ENCODE peak calls at places on chromosomes 7 and 10, in seven cellular contexts. W, I, H, J, E, O and B are unnamed samples.

GRCh38 chr10:6678211-6678803 is 98.2 kb upstream of the PRKCQ start:
- DNase-seq in W (no peak), I (peak), H (peak), J (peak), E (peak), O (peak), B (no peak)

GRCh38 chr7:44277851-44278250 is 47.5 kb downstream of the CAMK2B start:
- DNase-seq in W (no peak), I (peak), H (no peak), J (no peak), E (no peak), O (no peak), B (no peak)

GRCh38 chr10:14617850-14618249 is 156.8 kb downstream of the FAM107B start:
- DNase-seq in W (no peak), I (peak), H (no peak), J (no peak), E (peak), O (no peak), B (no peak)

GRCh38 chr7:99997545-99998137 is 17.8 kb upstream of the ZKSCAN1 start:
- DNase-seq in W (no peak), I (peak), H (peak), J (peak), E (no peak), O (no peak), B (no peak)

GRCh38 chr7:45695249-45695995 is 121.3 kb downstream of the ADCY1 start:
- DNase-seq in W (no peak), I (no peak), H (no peak), J (no peak), E (no peak), O (no peak), B (no peak)

GRCh38 chr7:34982371-34983019 is 54.8 kb downstream of the DPY19L1 start:
- DNase-seq in W (no peak), I (no peak), H (no peak), J (no peak), E (no peak), O (no peak), B (no peak)

GRCh38 chr7:7157887-7158271 is 24.5 kb upstream of the C1GALT1 start:
- DNase-seq in W (no peak), I (peak), H (no peak), J (no peak), E (peak), O (no peak), B (no peak)

GRCh38 chr10:93471110-93471651 is 11.0 kb downstream of the MYOF start:
- DNase-seq in W (no peak), I (peak), H (no peak), J (no peak), E (peak), O (peak), B (no peak)